ENCODE peak calls at places on chromosomes 6 and 20, in four cellular contexts. H is tibial nerve, I is PC-3, E is dorsolateral prefrontal cortex. N is an unnamed sample.

GRCh38 chr6:157135691-157136090 is 187.6 kb downstream of the TMEM242 start:
- DNase-seq in H (no peak), I (no peak), E (no peak), N (no peak)

GRCh38 chr20:10982692-10983091 is 308.9 kb upstream of the JAG1 start:
- DNase-seq in I (peak), E (no peak), H (peak), N (no peak)

GRCh38 chr6:85498596-85499258 is 48.8 kb downstream of the NT5E start:
- DNase-seq in I (peak), E (no peak), H (no peak), N (peak)

GRCh38 chr20:57429579-57430202 is 38.5 kb downstream of the RBM38 start:
- DNase-seq in E (no peak), I (peak), H (no peak), N (no peak)

GRCh38 chr6:167760979-167761793 is 65.5 kb upstream of the AFDN start:
- DNase-seq in H (peak), I (no peak), E (no peak), N (no peak)

GRCh38 chr20:56689852-56690485 is 60.9 kb downstream of the TFAP2C start:
- DNase-seq in H (no peak), I (peak), E (no peak), N (no peak)

GRCh38 chr20:45948261-45948733 is 13.8 kb downstream of the PCIF1 start:
- DNase-seq in E (no peak), I (no peak), H (no peak), N (no peak)

GRCh38 chr6:61977116-61977515 is 308.9 kb downstream of the KHDRBS2 start:
- DNase-seq in I (no peak), E (no peak), H (no peak), N (no peak)

GRCh38 chr6:108736832-108737231 is 111.4 kb upstream of the ARMC2 start:
- DNase-seq in I (peak), E (no peak), H (peak), N (peak)

GRCh38 chr6:39496951-39497350 is 174.4 kb upstream of the KCNK16 start:
- DNase-seq in E (no peak), I (no peak), H (peak), N (no peak)

GRCh38 chr20:12699374-12700228 is 309.2 kb upstream of the SPTLC3 start:
- DNase-seq in I (no peak), H (no peak), E (no peak), N (no peak)

GRCh38 chr20:24643731-24644130 is 174.3 kb downstream of the SYNDIG1 start:
- DNase-seq in I (no peak), H (no peak), E (no peak), N (no peak)

GRCh38 chr20:23584434-23585199 is 16.3 kb upstream of the CST9L start:
- DNase-seq in H (no peak), I (no peak), E (no peak), N (no peak)
- TF ChIP-seq CTCF in H (no peak), I (no peak), E (no peak), N (no peak)

GRCh38 chr6:33374359-33374910 is 17.2 kb upstream of the KIFC1 start:
- DNase-seq in I (peak), H (no peak), E (no peak), N (no peak)
- TF ChIP-seq CTCF in I (no peak), H (no peak), E (no peak), N (no peak)

GRCh38 chr6:70563540-70563939 is 3.2 kb upstream of the SDHAF4 start:
- DNase-seq in I (no peak), H (no peak), E (no peak), N (no peak)

GRCh38 chr6:70566751-70567382 is at the start of gene SDHAF4:
- DNase-seq in I (peak), H (peak), E (peak), N (peak)
- TF ChIP-seq CTCF in I (no peak), H (no peak), E (no peak), N (no peak)

GRCh38 chr6:56693988-56694387 is 51.3 kb upstream of the DST start:
- DNase-seq in H (no peak), E (no peak), I (peak), N (no peak)

GRCh38 chr6:56693246-56693607 is 50.5 kb upstream of the DST start:
- DNase-seq in I (peak), H (peak), E (peak), N (peak)

GRCh38 chr6:56695702-56696101 is 53.0 kb upstream of the DST start:
- DNase-seq in E (no peak), H (no peak), I (peak), N (no peak)

GRCh38 chr6:56699066-56699654 is 56.5 kb upstream of the DST start:
- DNase-seq in E (no peak), I (peak), H (no peak), N (no peak)
- TF ChIP-seq CTCF in E (peak), I (peak), H (peak), N (no peak)

GRCh38 chr6:148251286-148251685 is 91.4 kb upstream of the SASH1 start:
- DNase-seq in E (no peak), I (peak), H (no peak), N (no peak)
- TF ChIP-seq CTCF in E (peak), I (peak), H (peak), N (no peak)

DNA sequence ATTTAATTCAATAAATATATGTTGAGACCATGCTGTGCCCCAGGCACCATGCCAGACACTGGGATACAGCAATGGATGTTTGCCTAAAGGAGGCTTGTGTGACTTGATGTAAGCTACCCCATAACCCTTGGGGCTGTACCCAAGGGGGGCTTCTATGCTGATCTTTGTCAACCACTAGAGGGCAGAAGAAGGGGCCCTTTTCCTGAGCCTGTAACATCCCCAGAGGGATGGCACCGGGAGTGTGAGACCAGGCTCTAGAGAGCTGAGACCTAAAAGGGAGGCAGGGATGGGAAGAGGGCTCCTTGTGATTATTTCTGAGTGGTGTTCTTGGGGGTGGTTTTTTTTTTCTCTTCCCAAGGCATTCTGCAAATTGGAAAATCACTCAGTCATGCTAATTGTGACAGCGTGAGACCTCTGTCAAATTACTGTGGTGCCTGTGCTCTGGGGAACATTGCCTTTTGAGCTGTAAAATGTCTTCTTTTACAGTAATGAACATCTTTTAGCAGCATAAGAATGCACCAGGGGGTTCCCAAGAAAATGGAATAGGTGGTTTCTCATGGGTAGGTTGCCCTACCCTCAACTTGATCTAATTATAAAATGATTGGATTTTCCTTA is 138.8 kb upstream of the SLC24A3 start:
- DNase-seq in E (no peak), I (peak), H (no peak), N (no peak)
- TF ChIP-seq CTCF in E (no peak), I (peak), H (no peak), N (no peak)

DNA sequence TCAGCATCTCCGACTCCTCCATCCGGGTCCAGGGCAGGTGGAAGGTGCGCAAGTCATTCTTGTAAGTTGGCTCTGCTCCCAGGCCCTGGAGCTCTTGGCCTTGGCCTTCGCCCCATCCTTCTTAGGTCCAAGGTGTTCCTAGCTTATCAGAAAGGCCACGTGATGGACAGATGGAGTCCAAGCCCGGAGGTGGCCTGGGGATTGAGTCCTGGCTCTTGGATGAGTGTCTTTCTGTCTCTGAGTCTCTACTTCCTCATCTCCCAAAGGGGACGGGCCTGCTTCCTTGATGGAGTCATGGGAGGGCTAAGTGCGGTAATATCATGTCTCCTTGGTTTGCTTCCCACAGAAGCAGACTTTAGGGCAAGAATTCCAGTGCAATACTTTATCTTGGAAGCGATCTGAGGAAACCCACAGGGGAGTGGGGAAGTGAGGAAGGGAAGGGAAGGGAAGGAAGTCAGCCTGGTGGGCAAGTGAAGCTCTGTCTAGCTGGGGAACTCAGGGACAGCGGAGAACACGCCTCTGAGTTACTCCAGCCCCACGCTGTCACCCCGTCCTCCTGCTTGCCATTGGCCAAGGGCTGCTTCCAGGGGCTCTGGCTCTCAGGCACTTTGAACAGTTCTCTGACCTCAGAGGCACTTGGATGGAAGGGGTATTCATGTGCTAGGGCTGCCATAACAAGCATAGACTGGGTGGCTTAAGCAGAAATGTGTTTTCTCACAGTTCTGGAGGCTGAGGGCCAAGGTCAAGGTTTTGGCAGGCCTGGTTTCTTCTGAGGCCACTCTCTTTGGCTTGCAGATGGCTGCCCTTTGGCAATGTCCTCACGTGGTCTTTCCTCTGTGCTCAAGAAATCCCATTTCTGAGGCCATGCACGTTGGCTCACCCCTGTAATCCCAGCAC is 4.8 kb downstream of the LBP start:
- DNase-seq in E (no peak), I (no peak), H (peak), N (no peak)
- TF ChIP-seq CTCF in E (no peak), I (no peak), H (no peak), N (no peak)

GRCh38 chr20:32249030-32249738 is 28.3 kb upstream of the KIF3B start:
- DNase-seq in E (no peak), I (no peak), H (no peak), N (no peak)
- TF ChIP-seq CTCF in E (no peak), I (no peak), H (no peak), N (no peak)

GRCh38 chr6:161041274-161041673 is 49.7 kb downstream of the MAP3K4 start:
- DNase-seq in I (no peak), E (no peak), H (no peak), N (no peak)

GRCh38 chr6:161035182-161035980 is 43.8 kb downstream of the MAP3K4 start:
- DNase-seq in I (no peak), E (no peak), H (no peak), N (no peak)

GRCh38 chr6:161035981-161036263 is 44.4 kb downstream of the MAP3K4 start:
- DNase-seq in E (no peak), I (no peak), H (no peak), N (no peak)

GRCh38 chr6:161037873-161038228 is 46.3 kb downstream of the MAP3K4 start:
- DNase-seq in E (no peak), H (no peak), I (no peak), N (no peak)

DNA sequence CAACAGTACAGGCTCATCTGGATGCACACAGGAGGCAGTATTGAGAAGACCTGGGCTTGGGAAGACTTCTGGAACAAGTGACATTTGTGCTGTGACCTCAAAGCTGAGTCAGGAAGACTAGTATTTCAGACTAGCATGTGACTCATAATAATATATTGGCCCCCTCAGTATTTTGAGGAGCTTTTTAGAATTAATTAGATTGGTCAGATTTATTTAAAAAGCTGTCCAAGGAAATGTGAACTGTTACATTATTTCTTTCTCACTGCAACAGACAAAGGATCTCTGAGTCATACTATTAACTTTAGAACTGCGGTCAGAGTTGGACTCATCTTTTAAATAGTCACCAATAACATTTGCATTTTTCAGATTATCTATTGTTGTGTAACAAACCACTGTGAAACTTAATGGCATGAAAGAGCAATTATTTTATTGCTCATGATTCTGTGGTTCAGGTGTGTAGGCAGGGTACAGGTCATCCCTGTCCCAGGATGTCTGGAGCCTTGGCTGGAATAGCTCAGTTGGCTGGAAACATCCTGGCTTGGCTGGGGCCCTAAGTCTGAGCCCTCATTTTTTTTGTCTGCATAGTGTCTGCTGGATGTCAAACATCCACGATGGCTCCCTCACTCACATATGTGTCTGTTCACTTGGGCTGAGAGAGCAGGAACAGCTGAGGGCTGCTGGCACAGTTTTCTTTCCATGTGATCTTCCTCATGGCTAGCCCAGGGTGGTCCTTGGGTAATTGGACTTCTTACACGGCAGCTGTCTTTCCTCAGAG is 46.8 kb downstream of the MAP3K4 start:
- DNase-seq in H (no peak), I (peak), E (no peak), N (peak)
- TF ChIP-seq CTCF in H (no peak), I (peak), E (no peak), N (no peak)

GRCh38 chr6:35624341-35625070 is 64.2 kb downstream of the FKBP5 start:
- DNase-seq in E (no peak), I (peak), H (no peak), N (no peak)
- TF ChIP-seq CTCF in E (no peak), I (peak), H (peak), N (no peak)

N was measured in Calu3.